ENCODE peak calls at places on chromosomes 3 and 15, in seven cellular contexts. K is vagina, P is GM23338, Z is heart left ventricle, Q is HCT116, R is cardiac muscle cell, O is AG10803. E is an unnamed sample.

GRCh38 chr3:171829841-171830559 is 13.1 kb upstream of the TMEM212 start:
- DNase-seq in K (no peak), P (peak; percentile 86), Z (peak; percentile 92), Q (no peak), R (peak; percentile 79), O (peak; percentile 80), E (peak; percentile 83)

GRCh38 chr3:128763967-128764366 is 38.0 kb downstream of the RAB7A start:
- DNase-seq in K (no peak), P (no peak), Z (peak; percentile 52), Q (no peak), R (no peak), O (no peak), E (no peak)

GRCh38 chr15:39239562-39239961 is 341.3 kb upstream of the THBS1 start:
- DNase-seq in K (no peak), P (no peak), Z (no peak), Q (no peak), R (no peak), O (peak; percentile 74), E (peak; percentile 61)

GRCh38 chr3:93991286-93992030 is 11.5 kb downstream of the ARL13B start:
- DNase-seq in K (no peak), P (no peak), Z (no peak), Q (no peak), R (no peak), O (no peak), E (no peak)

GRCh38 chr15:68781766-68782588 is 38.7 kb downstream of the ANP32A start:
- DNase-seq in K (peak; percentile 82), P (no peak), Z (peak; percentile 84), Q (no peak), R (no peak), O (no peak), E (no peak)

GRCh38 chr3:190491533-190492054 is 22.3 kb upstream of the IL1RAP start:
- DNase-seq in K (no peak), P (no peak), Z (peak; percentile 66), Q (no peak), R (peak; percentile 36), O (no peak), E (no peak)

GRCh38 chr3:67384790-67385397 is 269.5 kb downstream of the SUCLG2 start:
- DNase-seq in K (no peak), P (peak; percentile 83), Z (no peak), Q (peak; percentile 42), R (peak; percentile 73), O (peak; percentile 32), E (peak; percentile 63)

GRCh38 chr3:126133606-126134005 is 46.8 kb downstream of the ALDH1L1 start:
- DNase-seq in K (peak; percentile 58), P (no peak), Z (no peak), Q (no peak), R (no peak), O (no peak), E (no peak)

GRCh38 chr3:131260525-131260924 is 121.0 kb upstream of the NUDT16 start:
- DNase-seq in K (no peak), P (no peak), Z (no peak), Q (no peak), R (no peak), O (peak; percentile 12), E (peak; percentile 46)

GRCh38 chr3:176814252-176814651 is 383.0 kb downstream of the TBL1XR1 start:
- DNase-seq in K (no peak), P (peak; percentile 95), Z (peak; percentile 69), Q (peak; percentile 54), R (peak; percentile 83), O (peak; percentile 29), E (peak; percentile 35)

GRCh38 chr3:191005790-191006189 is 143.3 kb upstream of the GMNC start:
- DNase-seq in K (no peak), P (peak; percentile 71), Z (no peak), Q (no peak), R (peak; percentile 44), O (no peak), E (no peak)

GRCh38 chr3:79052054-79052681 is 715.6 kb downstream of the ROBO1 start:
- DNase-seq in K (no peak), P (peak; percentile 49), Z (no peak), Q (no peak), R (no peak), O (no peak), E (peak; percentile 10)

GRCh38 chr3:139574026-139574947 is 34.7 kb upstream of the RBP1 start:
- DNase-seq in K (no peak), P (no peak), Z (peak; percentile 79), Q (no peak), R (no peak), O (no peak), E (peak; percentile 8)

GRCh38 chr3:110101361-110101760 is 764.0 kb upstream of the DPPA4 start:
- DNase-seq in K (no peak), P (no peak), Z (no peak), Q (no peak), R (no peak), O (no peak), E (no peak)

GRCh38 chr3:43338295-43338694 is 52.0 kb downstream of the SNRK start:
- DNase-seq in K (no peak), P (no peak), Z (no peak), Q (peak; percentile 16), R (no peak), O (no peak), E (no peak)

GRCh38 chr3:4799266-4800256 is 179.7 kb upstream of the BHLHE40 start:
- DNase-seq in K (no peak), P (no peak), Z (no peak), Q (no peak), R (no peak), O (no peak), E (no peak)

GRCh38 chr15:42704492-42704926 is 32.4 kb downstream of the CDAN1 start:
- DNase-seq in K (peak; percentile 79), P (peak; percentile 92), Z (peak; percentile 52), Q (peak; percentile 47), R (peak; percentile 86), O (peak; percentile 65), E (peak; percentile 71)

GRCh38 chr15:77659350-77660321 is 26.9 kb upstream of the LINGO1 start:
- DNase-seq in K (no peak), P (peak; percentile 83), Z (peak; percentile 52), Q (peak; percentile 34), R (peak; percentile 81), O (peak; percentile 42), E (peak; percentile 55)

GRCh38 chr15:99305761-99306505 is 54.7 kb downstream of the LRRC28 start:
- DNase-seq in K (no peak), P (peak; percentile 59), Z (peak; percentile 75), Q (no peak), R (peak; percentile 73), O (peak; percentile 69), E (peak; percentile 66)

GRCh38 chr3:119669906-119670570 is 7.2 kb downstream of the COX17 start:
- DNase-seq in K (no peak), P (no peak), Z (no peak), Q (no peak), R (no peak), O (no peak), E (peak; percentile 43)

GRCh38 chr3:126512026-126512425 is 5.5 kb downstream of the UROC1 start:
- DNase-seq in K (no peak), P (no peak), Z (peak; percentile 28), Q (no peak), R (no peak), O (no peak), E (no peak)

GRCh38 chr3:30667250-30667585 is 60.8 kb downstream of the TGFBR2 start:
- DNase-seq in K (no peak), P (peak; percentile 89), Z (no peak), Q (no peak), R (peak; percentile 42), O (no peak), E (no peak)

GRCh38 chr15:68335251-68335650 is 57.7 kb downstream of the FEM1B start:
- DNase-seq in K (no peak), P (no peak), Z (peak; percentile 63), Q (no peak), R (no peak), O (peak; percentile 75), E (no peak)

GRCh38 chr3:72659609-72660008 is 188.6 kb downstream of the SHQ1 start:
- DNase-seq in K (no peak), P (no peak), Z (no peak), Q (no peak), R (no peak), O (no peak), E (no peak)

GRCh38 chr3:152046280-152046679 is 172.8 kb downstream of the SUCNR1 start:
- DNase-seq in K (no peak), P (no peak), Z (no peak), Q (no peak), R (no peak), O (no peak), E (no peak)

GRCh38 chr15:36814085-36814484 is 234.7 kb downstream of the CDIN1 start:
- DNase-seq in K (no peak), P (no peak), Z (no peak), Q (no peak), R (no peak), O (no peak), E (no peak)
- H3K4me3 ChIP-seq in K (no peak overlapping the region), P (no peak overlapping the region), Z (no peak overlapping the region), Q (no peak overlapping the region), R (no peak overlapping the region), O (no peak overlapping the region), E (no peak overlapping the region)

GRCh38 chr3:98612587-98612986 is 19.2 kb upstream of the CPOX start:
- DNase-seq in K (no peak), P (peak; percentile 66), Z (peak; percentile 26), Q (no peak), R (no peak), O (no peak), E (no peak)
- TF ChIP-seq CTCF in K (no peak), P (peak; percentile 65), Z (no peak), Q (peak; percentile 54), R (no peak), O (no peak), E (peak; percentile 1)

GRCh38 chr3:100992086-100993033 is 861 bp downstream of the ABI3BP start:
- DNase-seq in K (no peak), P (no peak), Z (no peak), Q (no peak), R (no peak), O (peak; percentile 62), E (peak; percentile 77)
- H3K4me3 ChIP-seq in K (peak overlapping the region; percentile 50), P (no peak overlapping the region), Z (peak overlapping the region; percentile 57), Q (no peak overlapping the region), R (no peak overlapping the region), O (peak overlapping the region; percentile 56), E (peak overlapping the region; percentile 58)

GRCh38 chr15:92095691-92096090 is 242.2 kb downstream of the SLCO3A1 start:
- DNase-seq in K (no peak), P (no peak), Z (no peak), Q (no peak), R (no peak), O (no peak), E (no peak)

GRCh38 chr15:92087211-92087610 is 233.7 kb downstream of the SLCO3A1 start:
- DNase-seq in K (no peak), P (no peak), Z (no peak), Q (no peak), R (no peak), O (no peak), E (no peak)

GRCh38 chr15:92092391-92092790 is 238.9 kb downstream of the SLCO3A1 start:
- DNase-seq in K (no peak), P (no peak), Z (no peak), Q (no peak), R (no peak), O (no peak), E (no peak)

DNA sequence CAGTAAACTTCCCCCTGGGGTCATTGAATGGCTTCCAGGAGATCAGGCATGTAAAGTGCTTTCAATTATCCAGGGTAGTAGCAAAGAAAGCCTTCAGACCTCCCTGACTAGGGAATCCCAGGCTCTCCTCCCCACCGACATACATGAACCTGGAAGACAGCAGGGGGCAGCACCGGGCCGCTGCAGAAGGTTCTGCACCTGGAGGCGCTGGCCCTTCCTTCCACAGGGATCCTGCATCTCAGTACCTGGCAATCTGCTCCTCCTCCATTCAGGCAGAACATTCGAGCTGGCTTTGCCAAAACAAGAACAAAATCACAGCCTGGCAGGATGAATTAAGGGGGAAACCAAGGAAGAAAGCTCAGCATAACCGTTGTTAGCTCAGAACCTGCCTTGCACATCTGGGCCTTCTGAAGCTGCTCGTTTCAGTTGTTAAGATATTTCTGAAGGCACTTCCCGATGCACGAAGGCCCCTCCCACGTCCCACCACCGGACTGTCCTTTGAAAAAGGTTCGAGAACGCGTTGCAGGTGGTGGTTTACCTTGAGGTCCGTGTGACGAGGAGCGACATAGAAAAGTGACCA is 237.7 kb downstream of the SLCO3A1 start:
- DNase-seq in K (no peak), P (peak; percentile 94), Z (no peak), Q (peak; percentile 15), R (peak; percentile 81), O (peak; percentile 17), E (peak; percentile 14)
- TF ChIP-seq CTCF in K (no peak), P (peak; percentile 87), Z (peak; percentile 46), Q (peak; percentile 81), R (peak; percentile 72), O (peak; percentile 60), E (peak; percentile 61)

E was measured in fibroblast of mammary gland.